ENCODE peak calls at places on chromosomes 16 and 17, in eight cellular contexts. P, J, I, D, C, Z, A and L are unnamed samples.
A peak's percentile ranks its signal among the peaks of the same experiment; 100 is the strongest.

GRCh38 chr16:79599256-79599836 is 1.2 kb downstream of the MAF start:
- DNase-seq in A (peak; percentile 29), D (peak; percentile 29), Z (no peak), J (peak; percentile 45), P (peak; percentile 81), I (peak; percentile 41), C (no peak), L (no peak)

GRCh38 chr16:25553711-25554436 is 137.9 kb upstream of the HS3ST4 start:
- DNase-seq in C (no peak), P (no peak), J (no peak), Z (peak; percentile 12), D (no peak), A (no peak), I (no peak), L (no peak)

GRCh38 chr16:89442990-89443726 is 47.2 kb downstream of the ANKRD11 start:
- DNase-seq in P (no peak), D (no peak), A (peak; percentile 87), J (no peak), C (no peak), Z (peak; percentile 68), I (peak; percentile 64), L (peak; percentile 60)

GRCh38 chr16:53744449-53744848 is 40.5 kb downstream of the FTO start:
- DNase-seq in C (no peak), Z (peak; percentile 31), J (peak; percentile 14), A (no peak), I (no peak), D (no peak), P (no peak), L (no peak)

GRCh38 chr16:67917140-67917851 is 14.4 kb downstream of the CTRL start:
- DNase-seq in J (no peak), P (no peak), D (peak; percentile 55), C (no peak), Z (no peak), A (no peak), I (no peak), L (no peak)

GRCh38 chr17:82107341-82107860 is 9.4 kb upstream of the FASN start:
- DNase-seq in P (no peak), Z (no peak), I (peak; percentile 18), J (peak; percentile 44), C (no peak), A (no peak), D (peak; percentile 12), L (no peak)

GRCh38 chr16:4194661-4195060 is 47.2 kb downstream of the SRL start:
- DNase-seq in P (no peak), J (no peak), C (no peak), Z (no peak), I (no peak), D (no peak), A (no peak), L (peak; percentile 38)

GRCh38 chr17:82338858-82339633 is 5.5 kb upstream of the SECTM1 start:
- DNase-seq in Z (peak; percentile 74), D (no peak), A (peak; percentile 84), J (peak; percentile 33), C (no peak), P (peak; percentile 77), I (peak; percentile 66), L (peak; percentile 69)

GRCh38 chr16:85017603-85018002 is 6.3 kb upstream of the ZDHHC7 start:
- DNase-seq in P (no peak), C (no peak), Z (no peak), I (no peak), D (no peak), A (no peak), J (no peak), L (no peak)

GRCh38 chr17:15335446-15335845 is 6.0 kb downstream of the TEKT3 start:
- DNase-seq in P (no peak), J (no peak), C (no peak), I (no peak), A (no peak), D (no peak), Z (no peak), L (no peak)

GRCh38 chr17:7263071-7263800 is 958 bp upstream of the CLDN7 start:
- DNase-seq in A (peak; percentile 97), P (no peak), Z (no peak), D (no peak), J (peak; percentile 97), C (no peak), I (no peak), L (peak; percentile 81)

GRCh38 chr17:7261377-7262191 is 694 bp downstream of the CLDN7 start:
- DNase-seq in A (no peak), I (no peak), D (no peak), C (no peak), Z (no peak), P (no peak), J (peak; percentile 20), L (peak; percentile 82)

GRCh38 chr17:7260601-7261376 is 1.5 kb downstream of the CLDN7 start:
- DNase-seq in A (peak; percentile 76), J (peak; percentile 94), I (no peak), D (no peak), Z (no peak), P (no peak), C (no peak), L (peak; percentile 83)

GRCh38 chr17:7263801-7264078 is 1.5 kb upstream of the CLDN7 start:
- DNase-seq in J (peak; percentile 33), Z (no peak), I (no peak), C (no peak), P (no peak), A (peak; percentile 89), D (no peak), L (no peak)

DNA sequence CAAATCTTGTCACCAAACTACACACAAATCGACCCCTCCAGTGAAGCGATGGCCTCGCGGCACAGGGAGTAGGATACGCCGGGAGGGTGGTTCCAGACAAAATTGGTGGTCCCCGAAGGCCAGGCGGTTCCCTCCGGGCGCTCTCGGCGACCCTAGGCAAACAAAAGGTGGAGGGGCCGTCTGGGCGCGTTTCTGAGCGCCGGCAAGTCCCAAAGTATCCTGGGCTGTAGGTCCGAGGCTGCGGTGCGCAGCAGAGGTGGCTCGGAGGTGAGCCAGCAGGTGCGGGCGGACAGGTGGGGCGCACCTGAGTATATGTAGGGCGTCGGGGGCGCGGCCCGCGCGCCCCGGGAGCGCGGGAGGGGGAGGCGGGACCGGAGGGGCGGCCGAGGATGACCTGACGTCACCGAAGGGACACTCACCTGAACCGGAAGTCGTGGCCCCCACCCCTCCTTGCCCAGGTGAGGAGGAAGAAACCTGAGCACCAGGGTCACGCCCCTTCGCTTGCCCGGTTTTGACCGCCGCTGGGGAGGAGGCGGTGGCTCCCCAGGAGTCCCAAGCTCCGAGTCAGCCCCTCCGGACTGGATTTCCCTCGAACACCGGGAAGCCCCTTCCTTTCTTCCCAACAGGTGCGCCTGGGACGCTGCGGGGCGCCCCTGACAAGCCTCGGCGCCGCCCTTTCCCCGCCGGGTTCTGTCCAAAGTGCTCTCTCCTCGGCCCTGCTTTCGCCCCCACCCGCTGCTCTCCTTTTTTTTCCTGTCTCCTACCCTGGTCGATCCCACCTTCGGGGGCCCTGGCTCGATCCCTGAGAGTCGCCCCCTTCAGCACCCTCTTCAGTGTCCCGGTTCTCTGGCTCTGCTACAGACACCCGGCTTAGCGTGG is at the start of gene CLDN7:
- DNase-seq in Z (no peak), D (no peak), I (no peak), J (peak; percentile 98), P (no peak), C (no peak), A (peak; percentile 97), L (peak; percentile 89)
- H3K27ac ChIP-seq in Z (no peak within 1 kb of the TSS), D (peak within 1 kb of the TSS; percentile 16), I (no peak within 1 kb of the TSS), J (peak within 1 kb of the TSS; percentile 99), P (no peak within 1 kb of the TSS), C (peak within 1 kb of the TSS; percentile 76), A (peak within 1 kb of the TSS; percentile 99), L (peak within 1 kb of the TSS; percentile 88)

GRCh38 chr16:57635266-57636097 is 7.1 kb downstream of the ADGRG1 start:
- DNase-seq in D (no peak), A (peak; percentile 94), Z (no peak), J (no peak), C (no peak), I (no peak), P (no peak), L (no peak)

GRCh38 chr16:57637965-57638364 is 9.5 kb downstream of the ADGRG1 start:
- DNase-seq in P (no peak), J (no peak), C (no peak), D (no peak), Z (no peak), I (no peak), A (no peak), L (no peak)

GRCh38 chr16:57637020-57637419 is 8.6 kb downstream of the ADGRG1 start:
- DNase-seq in C (no peak), D (no peak), Z (no peak), A (no peak), J (no peak), P (no peak), I (no peak), L (no peak)

GRCh38 chr16:57637424-57637823 is 9.0 kb downstream of the ADGRG1 start:
- DNase-seq in I (no peak), A (no peak), C (peak; percentile 39), D (peak; percentile 62), Z (no peak), J (no peak), P (no peak), L (no peak)

DNA sequence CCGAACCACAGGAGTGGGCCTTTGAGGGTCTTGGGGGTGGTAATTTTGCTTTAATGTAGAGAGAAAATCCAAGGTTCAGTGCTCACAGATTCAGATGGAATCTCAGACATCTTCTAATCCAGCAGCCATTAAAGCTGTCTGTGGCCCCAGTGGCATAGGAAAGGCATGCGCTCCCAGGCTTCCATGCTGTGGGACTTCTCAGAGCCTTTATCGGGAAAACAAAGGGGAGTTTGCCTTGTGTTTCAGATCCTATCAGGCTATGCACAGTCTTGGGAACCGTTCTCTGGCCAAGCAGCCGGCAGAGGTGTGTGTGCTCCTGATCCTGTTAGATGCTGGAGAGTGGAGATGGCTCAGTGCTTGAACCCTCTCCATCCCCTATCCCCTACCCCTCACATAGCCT is 7.8 kb downstream of the ADGRG1 start:
- DNase-seq in C (no peak), D (no peak), A (no peak), Z (no peak), P (no peak), J (no peak), I (no peak), L (no peak)
- H3K4me1 ChIP-seq in C (peaks cover 44% of the 10 kb centered on the region), D (peaks cover 100% of the 10 kb centered on the region), A (no peaks in the 10 kb centered on the region), Z (no peaks in the 10 kb centered on the region), P (no peaks in the 10 kb centered on the region), J (no peaks in the 10 kb centered on the region), I (no peaks in the 10 kb centered on the region), L (peaks cover 65% of the 10 kb centered on the region)

DNA sequence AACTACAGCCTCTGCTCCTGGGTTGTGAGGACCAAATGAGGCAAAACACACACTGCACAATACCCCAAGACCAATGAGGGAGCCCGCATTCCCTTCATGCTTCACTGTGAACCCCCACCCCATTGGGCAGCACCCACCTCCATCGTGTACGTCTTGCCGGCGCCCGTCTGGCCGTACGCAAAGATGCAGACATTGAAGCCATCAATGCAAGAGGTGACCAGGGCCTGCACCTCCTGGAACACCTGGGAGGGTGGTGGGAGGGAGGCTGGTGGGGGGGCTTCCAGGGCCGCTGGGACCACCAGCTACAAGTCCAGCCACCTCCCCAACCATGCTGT is 28.4 kb downstream of the KATNB1 start:
- DNase-seq in J (no peak), I (no peak), D (no peak), A (no peak), Z (no peak), P (no peak), C (no peak), L (no peak)
- H3K27ac ChIP-seq in J (no peak overlapping the region), I (peak overlapping the region; percentile 31), D (no peak overlapping the region), A (no peak overlapping the region), Z (peak overlapping the region; percentile 53), P (no peak overlapping the region), C (no peak overlapping the region), L (peak overlapping the region; percentile 41)

DNA sequence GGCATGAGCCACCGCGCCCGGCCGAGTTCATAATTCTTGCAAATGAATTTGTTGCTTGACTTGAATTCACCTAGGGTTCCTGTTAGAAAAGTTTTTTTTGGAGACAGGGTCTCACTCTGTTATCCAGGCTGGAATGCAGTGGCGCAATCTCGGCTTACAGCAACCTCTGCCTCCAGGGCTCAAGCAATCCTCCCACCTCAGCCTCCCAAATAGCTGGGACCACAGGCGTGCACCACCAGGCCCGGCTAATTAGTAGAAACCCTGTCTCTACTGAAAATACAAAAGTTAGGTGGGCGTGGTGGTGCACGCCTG is 99.8 kb downstream of the MYH11 start:
- DNase-seq in C (no peak), P (peak; percentile 71), J (no peak), Z (no peak), D (no peak), A (no peak), I (no peak), L (no peak)
- H3K4me1 ChIP-seq in C (no peaks in the 10 kb centered on the region), P (no peaks in the 10 kb centered on the region), J (peaks cover 3% of the 10 kb centered on the region), Z (no peaks in the 10 kb centered on the region), D (no peaks in the 10 kb centered on the region), A (no peaks in the 10 kb centered on the region), I (no peaks in the 10 kb centered on the region), L (no peaks in the 10 kb centered on the region)